ENCODE peak calls at places on chromosomes 11 and 22, in four cellular contexts. S, L, A and N are unnamed samples.
A peak's percentile ranks its signal among the peaks of the same experiment; 100 is the strongest.

GRCh38 chr22:26169312-26170111 is at the start of gene SEZ6L:
- DNase-seq in S (no peak), A (no peak), L (no peak), N (peak; percentile 51)

GRCh38 chr11:123261345-123262106 is 66.5 kb upstream of the CLMP start:
- DNase-seq in A (no peak), S (peak; percentile 81), L (peak; percentile 40), N (peak; percentile 92)

GRCh38 chr22:26681395-26681821 is 24.0 kb downstream of the MIAT start:
- DNase-seq in S (no peak), L (no peak), A (no peak), N (no peak)

GRCh38 chr22:19879651-19879995 is 24.9 kb upstream of the GNB1L start:
- DNase-seq in A (no peak), S (no peak), L (no peak), N (no peak)

GRCh38 chr11:31813961-31814868 is 3.1 kb upstream of the PAX6 start:
- DNase-seq in A (no peak), S (no peak), L (no peak), N (no peak)

GRCh38 chr11:20055312-20055711 is 105.0 kb downstream of the DBX1 start:
- DNase-seq in A (no peak), S (no peak), L (no peak), N (no peak)

GRCh38 chr11:27868226-27868625 is 168.0 kb upstream of the BDNF start:
- DNase-seq in L (no peak), A (no peak), S (no peak), N (no peak)

GRCh38 chr11:112995423-112996084 is 34.3 kb downstream of the NCAM1 start:
- DNase-seq in L (no peak), S (no peak), A (no peak), N (peak; percentile 25)

GRCh38 chr11:44729065-44729464 is 2.3 kb downstream of the TSPAN18 start:
- DNase-seq in S (no peak), L (no peak), A (no peak), N (no peak)

GRCh38 chr11:94283678-94284077 is 20.7 kb upstream of the IZUMO1R start:
- DNase-seq in L (no peak), S (no peak), A (no peak), N (no peak)

GRCh38 chr11:61913699-61914395 is 3.5 kb downstream of the RAB3IL1 start:
- DNase-seq in S (no peak), A (no peak), L (no peak), N (no peak)

GRCh38 chr11:102157219-102157618 is 47.0 kb downstream of the YAP1 start:
- DNase-seq in A (no peak), S (no peak), L (peak; percentile 81), N (peak; percentile 22)

GRCh38 chr11:103529217-103529684 is 420.0 kb downstream of the DYNC2H1 start:
- DNase-seq in A (no peak), L (no peak), S (no peak), N (no peak)

GRCh38 chr11:33930317-33931021 is 38.6 kb upstream of the LMO2 start:
- DNase-seq in L (no peak), S (no peak), A (no peak), N (no peak)

GRCh38 chr11:17719028-17719939 is at the start of gene MYOD1:
- DNase-seq in S (no peak), L (no peak), A (no peak), N (peak; percentile 62)

GRCh38 chr11:23021287-23021863 is 161.1 kb upstream of the CCDC179 start:
- DNase-seq in A (no peak), S (peak; percentile 32), L (peak; percentile 9), N (peak; percentile 39)

GRCh38 chr22:38981005-38981658 is 1.0 kb upstream of the APOBEC3B start:
- DNase-seq in S (peak; percentile 61), A (no peak), L (peak; percentile 67), N (peak; percentile 59)

GRCh38 chr11:16097543-16097942 is 258.8 kb downstream of the SOX6 start:
- DNase-seq in S (no peak), A (no peak), L (no peak), N (no peak)

GRCh38 chr22:17199131-17199731 is 20.0 kb downstream of the ADA2 start:
- DNase-seq in A (no peak), L (no peak), S (no peak), N (no peak)

GRCh38 chr22:18994780-18995711 is 59.0 kb upstream of the PRODH start:
- DNase-seq in A (no peak), L (peak; percentile 89), S (peak; percentile 32), N (no peak)

GRCh38 chr11:1298695-1299492 is 10.5 kb downstream of the TOLLIP start:
- DNase-seq in A (no peak), L (peak; percentile 91), S (no peak), N (no peak)

GRCh38 chr11:121482231-121483129 is 29.7 kb upstream of the SORL1-AS1 start:
- DNase-seq in L (no peak), S (no peak), A (peak; percentile 93), N (no peak)

GRCh38 chr11:105000167-105000566 is 22.8 kb downstream of the CASP5 start:
- DNase-seq in L (peak; percentile 71), S (no peak), A (no peak), N (peak; percentile 10)
- TF ChIP-seq TARDBP in L (no peak), S (no peak), A (no peak), N (no peak)

GRCh38 chr11:73636249-73636648 is 10.1 kb upstream of the PLEKHB1 start:
- DNase-seq in A (no peak), S (no peak), L (no peak), N (no peak)
- TF ChIP-seq SP1 in A (no peak), S (no peak), L (no peak), N (no peak)

DNA sequence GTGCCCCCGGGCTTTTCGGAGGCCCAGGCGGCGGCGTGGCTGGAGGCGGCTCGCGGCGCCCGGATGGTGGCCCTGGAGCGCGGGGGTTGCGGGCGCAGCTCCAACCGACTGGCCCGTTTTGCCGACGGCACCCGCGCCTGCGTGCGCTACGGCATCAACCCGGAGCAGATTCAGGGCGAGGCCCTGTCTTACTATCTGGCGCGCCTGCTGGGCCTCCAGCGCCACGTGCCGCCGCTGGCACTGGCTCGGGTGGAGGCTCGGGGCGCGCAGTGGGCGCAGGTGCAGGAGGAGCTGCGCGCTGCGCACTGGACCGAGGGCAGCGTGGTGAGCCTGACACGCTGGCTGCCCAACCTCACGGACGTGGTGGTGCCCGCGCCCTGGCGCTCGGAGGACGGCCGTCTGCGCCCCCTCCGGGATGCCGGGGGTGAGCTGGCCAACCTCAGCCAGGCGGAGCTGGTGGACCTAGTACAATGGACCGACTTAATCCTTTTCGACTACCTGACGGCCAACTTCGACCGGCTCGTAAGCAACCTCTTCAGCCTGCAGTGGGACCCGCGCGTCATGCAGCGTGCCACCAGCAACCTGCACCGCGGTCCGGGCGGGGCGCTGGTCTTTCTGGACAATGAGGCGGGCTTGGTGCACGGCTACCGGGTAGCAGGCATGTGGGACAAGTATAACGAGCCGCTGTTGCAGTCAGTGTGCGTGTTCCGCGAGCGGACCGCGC is 932 bp downstream of the FJX1 start:
- DNase-seq in A (no peak), L (no peak), S (peak; percentile 20), N (peak; percentile 27)
- TF ChIP-seq TARDBP in A (no peak), L (no peak), S (no peak), N (no peak)

DNA sequence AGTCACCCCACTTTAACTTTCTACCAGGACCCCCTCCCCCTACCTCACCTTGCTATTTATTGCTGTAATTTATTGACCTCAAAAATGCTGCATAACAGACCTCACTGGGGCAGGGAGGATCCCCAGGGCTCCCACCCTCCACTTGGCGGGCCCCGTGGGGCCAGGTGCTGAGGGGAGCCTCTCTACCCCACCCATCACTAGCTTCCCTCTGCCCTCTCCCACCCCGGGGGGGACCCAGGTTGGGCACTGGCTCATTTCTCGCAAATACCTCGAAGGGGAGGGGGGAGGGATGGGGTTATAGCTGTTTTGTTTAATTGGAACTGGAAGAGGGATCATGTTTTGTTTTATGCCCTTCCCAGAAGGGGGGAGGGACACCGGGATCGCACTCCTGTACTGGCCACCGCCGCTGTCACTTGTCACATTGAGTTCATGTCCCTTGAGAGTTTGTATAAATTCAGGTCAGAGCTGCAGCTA is 16.3 kb upstream of the TMEM191C start:
- DNase-seq in S (no peak), A (no peak), L (no peak), N (no peak)
- TF ChIP-seq SP1 in S (no peak), A (no peak), L (no peak), N (no peak)

GRCh38 chr11:118238397-118238796 is 13.6 kb upstream of the JAML start:
- DNase-seq in A (no peak), L (no peak), S (no peak), N (no peak)
- TF ChIP-seq TARDBP in A (no peak), L (no peak), S (no peak), N (no peak)

DNA sequence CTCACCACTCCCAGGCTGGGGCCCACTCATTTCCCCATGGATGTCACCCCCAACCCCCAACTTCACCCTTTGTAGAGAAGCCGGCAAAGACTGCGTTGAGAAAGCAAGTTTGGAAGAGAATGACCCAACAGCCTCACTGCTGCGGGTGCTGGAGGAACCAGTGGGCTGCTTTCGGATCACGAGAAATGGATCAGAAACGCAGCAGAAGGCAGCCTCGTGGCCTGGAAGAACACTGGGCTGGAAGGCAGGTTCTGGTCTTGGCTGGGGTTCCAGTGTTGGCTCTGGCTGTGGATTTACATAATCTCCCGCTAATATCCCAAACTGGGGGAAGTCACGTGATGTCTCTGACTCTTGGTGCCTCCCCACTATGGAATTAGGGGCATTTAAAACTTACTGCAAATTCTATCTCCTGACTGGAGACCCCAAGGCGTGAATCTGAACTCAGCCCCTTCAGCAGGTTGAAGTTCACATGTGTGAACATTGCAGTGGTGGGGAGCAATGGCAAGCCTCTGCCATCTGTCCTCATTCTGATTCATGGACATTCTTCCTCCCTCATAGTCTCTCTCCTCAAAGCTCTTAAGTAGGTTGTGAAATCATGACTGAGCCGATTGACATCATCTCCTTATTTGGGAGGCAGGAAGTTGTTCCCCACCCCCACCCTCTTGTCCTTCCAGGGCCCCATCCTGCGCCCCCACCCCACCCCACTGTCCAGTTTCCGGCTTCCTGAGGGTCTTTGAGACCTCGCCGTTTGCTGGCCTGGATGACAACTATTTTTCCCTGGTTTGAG is 37.0 kb upstream of the TIMP3 start:
- DNase-seq in A (no peak), S (no peak), L (no peak), N (no peak)
- TF ChIP-seq SP1 in A (no peak), S (no peak), L (no peak), N (no peak)

GRCh38 chr11:78080084-78080817 is 589 bp upstream of the NDUFC2 start:
- DNase-seq in S (no peak), A (no peak), L (no peak), N (no peak)

GRCh38 chr11:78074756-78075155 is 4.9 kb downstream of the NDUFC2 start:
- DNase-seq in S (peak; percentile 31), A (no peak), L (no peak), N (peak; percentile 31)

GRCh38 chr11:78079232-78080083 is at the start of gene NDUFC2:
- DNase-seq in L (peak; percentile 58), S (peak; percentile 79), A (peak; percentile 39), N (peak; percentile 83)

GRCh38 chr11:78078218-78079167 is 1.2 kb downstream of the NDUFC2 start:
- DNase-seq in S (no peak), L (no peak), A (no peak), N (no peak)

GRCh38 chr11:78076733-78077403 is 2.8 kb downstream of the NDUFC2 start:
- DNase-seq in S (no peak), L (no peak), A (no peak), N (no peak)
- TF ChIP-seq TARDBP in S (no peak), L (no peak), A (no peak), N (no peak)